ENCODE peak calls at places on chromosome 3, in four cellular contexts. One of them, this sample, is unnamed.

GRCh38 chr3:13420051-13420816 is at the start of gene NUP210:
- DNase-seq in lower lobe of right lung: peak
- DNase-seq in stimulated activated naive CD8-positive, alpha-beta T cell treated with anti-CD3 and anti-CD28 coated beads, Interleukin-15, Interleukin-2, amounts not matched to agents 100 U/mL and 50 U/mL, for 24 hours: peak
- DNase-seq in stimulated activated CD4-positive, alpha-beta T cell treated with anti-CD3 and anti-CD28 coated beads, Interleukin-4, amount 100 ng/mL, for 48 hours: peak
- DNase-seq in this sample: peak

GRCh38 chr3:103968131-103968530 is 1398.6 kb upstream of the ALCAM start:
- DNase-seq in lower lobe of right lung: no peak
- DNase-seq in stimulated activated naive CD8-positive, alpha-beta T cell treated with anti-CD3 and anti-CD28 coated beads, Interleukin-15, Interleukin-2, amounts not matched to agents 100 U/mL and 50 U/mL, for 24 hours: no peak
- DNase-seq in stimulated activated CD4-positive, alpha-beta T cell treated with anti-CD3 and anti-CD28 coated beads, Interleukin-4, amount 100 ng/mL, for 48 hours: no peak
- DNase-seq in this sample: no peak

GRCh38 chr3:26018889-26019288 is 229.0 kb downstream of the OXSM start:
- DNase-seq in lower lobe of right lung: no peak
- DNase-seq in stimulated activated naive CD8-positive, alpha-beta T cell treated with anti-CD3 and anti-CD28 coated beads, Interleukin-15, Interleukin-2, amounts not matched to agents 100 U/mL and 50 U/mL, for 24 hours: no peak
- DNase-seq in stimulated activated CD4-positive, alpha-beta T cell treated with anti-CD3 and anti-CD28 coated beads, Interleukin-4, amount 100 ng/mL, for 48 hours: no peak
- DNase-seq in this sample: no peak

GRCh38 chr3:124774305-124774673 is 44.0 kb downstream of the UMPS start:
- DNase-seq in lower lobe of right lung: no peak
- DNase-seq in stimulated activated naive CD8-positive, alpha-beta T cell treated with anti-CD3 and anti-CD28 coated beads, Interleukin-15, Interleukin-2, amounts not matched to agents 100 U/mL and 50 U/mL, for 24 hours: no peak
- DNase-seq in stimulated activated CD4-positive, alpha-beta T cell treated with anti-CD3 and anti-CD28 coated beads, Interleukin-4, amount 100 ng/mL, for 48 hours: no peak
- DNase-seq in this sample: no peak

GRCh38 chr3:86087160-86087871 is 903.6 kb downstream of the VGLL3 start:
- DNase-seq in lower lobe of right lung: no peak
- DNase-seq in stimulated activated naive CD8-positive, alpha-beta T cell treated with anti-CD3 and anti-CD28 coated beads, Interleukin-15, Interleukin-2, amounts not matched to agents 100 U/mL and 50 U/mL, for 24 hours: no peak
- DNase-seq in stimulated activated CD4-positive, alpha-beta T cell treated with anti-CD3 and anti-CD28 coated beads, Interleukin-4, amount 100 ng/mL, for 48 hours: no peak
- DNase-seq in this sample: no peak

GRCh38 chr3:139308156-139309017 is 35.4 kb upstream of the MRPS22 start:
- DNase-seq in lower lobe of right lung: no peak
- DNase-seq in stimulated activated naive CD8-positive, alpha-beta T cell treated with anti-CD3 and anti-CD28 coated beads, Interleukin-15, Interleukin-2, amounts not matched to agents 100 U/mL and 50 U/mL, for 24 hours: no peak
- DNase-seq in stimulated activated CD4-positive, alpha-beta T cell treated with anti-CD3 and anti-CD28 coated beads, Interleukin-4, amount 100 ng/mL, for 48 hours: no peak
- DNase-seq in this sample: no peak

GRCh38 chr3:45565341-45565740 is 29.2 kb upstream of the LIMD1 start:
- DNase-seq in lower lobe of right lung: no peak
- DNase-seq in stimulated activated naive CD8-positive, alpha-beta T cell treated with anti-CD3 and anti-CD28 coated beads, Interleukin-15, Interleukin-2, amounts not matched to agents 100 U/mL and 50 U/mL, for 24 hours: no peak
- DNase-seq in stimulated activated CD4-positive, alpha-beta T cell treated with anti-CD3 and anti-CD28 coated beads, Interleukin-4, amount 100 ng/mL, for 48 hours: no peak
- DNase-seq in this sample: no peak

GRCh38 chr3:94716326-94717018 is 653.6 kb downstream of the NSUN3 start:
- DNase-seq in lower lobe of right lung: no peak
- DNase-seq in stimulated activated naive CD8-positive, alpha-beta T cell treated with anti-CD3 and anti-CD28 coated beads, Interleukin-15, Interleukin-2, amounts not matched to agents 100 U/mL and 50 U/mL, for 24 hours: no peak
- DNase-seq in stimulated activated CD4-positive, alpha-beta T cell treated with anti-CD3 and anti-CD28 coated beads, Interleukin-4, amount 100 ng/mL, for 48 hours: no peak
- DNase-seq in this sample: peak

GRCh38 chr3:52092891-52093290 is 36.5 kb upstream of the DUSP7 start:
- DNase-seq in lower lobe of right lung: peak
- DNase-seq in stimulated activated naive CD8-positive, alpha-beta T cell treated with anti-CD3 and anti-CD28 coated beads, Interleukin-15, Interleukin-2, amounts not matched to agents 100 U/mL and 50 U/mL, for 24 hours: no peak
- DNase-seq in stimulated activated CD4-positive, alpha-beta T cell treated with anti-CD3 and anti-CD28 coated beads, Interleukin-4, amount 100 ng/mL, for 48 hours: no peak
- DNase-seq in this sample: no peak

GRCh38 chr3:52833202-52833601 is 1.6 kb downstream of the MUSTN1 start:
- DNase-seq in lower lobe of right lung: no peak
- DNase-seq in stimulated activated naive CD8-positive, alpha-beta T cell treated with anti-CD3 and anti-CD28 coated beads, Interleukin-15, Interleukin-2, amounts not matched to agents 100 U/mL and 50 U/mL, for 24 hours: no peak
- DNase-seq in stimulated activated CD4-positive, alpha-beta T cell treated with anti-CD3 and anti-CD28 coated beads, Interleukin-4, amount 100 ng/mL, for 48 hours: no peak
- DNase-seq in this sample: no peak

GRCh38 chr3:153903430-153903829 is 217.8 kb upstream of the ARHGEF26 start:
- DNase-seq in lower lobe of right lung: no peak
- DNase-seq in stimulated activated naive CD8-positive, alpha-beta T cell treated with anti-CD3 and anti-CD28 coated beads, Interleukin-15, Interleukin-2, amounts not matched to agents 100 U/mL and 50 U/mL, for 24 hours: no peak
- DNase-seq in stimulated activated CD4-positive, alpha-beta T cell treated with anti-CD3 and anti-CD28 coated beads, Interleukin-4, amount 100 ng/mL, for 48 hours: no peak
- DNase-seq in this sample: no peak

GRCh38 chr3:191301017-191301416 is 28.2 kb upstream of the CCDC50 start:
- DNase-seq in lower lobe of right lung: no peak
- DNase-seq in stimulated activated naive CD8-positive, alpha-beta T cell treated with anti-CD3 and anti-CD28 coated beads, Interleukin-15, Interleukin-2, amounts not matched to agents 100 U/mL and 50 U/mL, for 24 hours: no peak
- DNase-seq in stimulated activated CD4-positive, alpha-beta T cell treated with anti-CD3 and anti-CD28 coated beads, Interleukin-4, amount 100 ng/mL, for 48 hours: no peak
- DNase-seq in this sample: no peak

GRCh38 chr3:96331341-96331740 is 483.1 kb upstream of the EPHA6 start:
- DNase-seq in lower lobe of right lung: no peak
- DNase-seq in stimulated activated naive CD8-positive, alpha-beta T cell treated with anti-CD3 and anti-CD28 coated beads, Interleukin-15, Interleukin-2, amounts not matched to agents 100 U/mL and 50 U/mL, for 24 hours: no peak
- DNase-seq in stimulated activated CD4-positive, alpha-beta T cell treated with anti-CD3 and anti-CD28 coated beads, Interleukin-4, amount 100 ng/mL, for 48 hours: no peak
- DNase-seq in this sample: no peak

GRCh38 chr3:194472290-194472920 is 14.4 kb downstream of the ATP13A3 start:
- DNase-seq in lower lobe of right lung: no peak
- DNase-seq in stimulated activated naive CD8-positive, alpha-beta T cell treated with anti-CD3 and anti-CD28 coated beads, Interleukin-15, Interleukin-2, amounts not matched to agents 100 U/mL and 50 U/mL, for 24 hours: no peak
- DNase-seq in stimulated activated CD4-positive, alpha-beta T cell treated with anti-CD3 and anti-CD28 coated beads, Interleukin-4, amount 100 ng/mL, for 48 hours: no peak
- DNase-seq in this sample: no peak